ENCODE peak calls at places on chromosomes 6 and 20, in seven cellular contexts. C is PC-9, Y is cardiac muscle cell, L is fibroblast of lung, A is stomach, J is PC-3, E is OCI-LY7. H is an unnamed sample.

GRCh38 chr6:41604006-41604405 is 34.3 kb upstream of the MDFI start:
- DNase-seq in E (no peak), C (no peak), Y (no peak), J (no peak), L (no peak), A (no peak), H (peak; percentile 37)

GRCh38 chr20:24987873-24988835 is 4.4 kb downstream of the APMAP start:
- DNase-seq in A (peak; percentile 13), Y (no peak), C (no peak), J (no peak), E (no peak), L (no peak), H (no peak)

GRCh38 chr6:89640804-89641203 is 2.3 kb upstream of the LYRM2 start:
- DNase-seq in J (no peak), C (no peak), E (no peak), A (no peak), L (no peak), Y (no peak), H (peak; percentile 76)

GRCh38 chr6:155340464-155341129 is 26.3 kb upstream of the TFB1M start:
- DNase-seq in C (no peak), A (no peak), L (peak; percentile 43), J (peak; percentile 54), Y (no peak), E (no peak), H (no peak)

GRCh38 chr20:21019468-21019830 is 86.7 kb downstream of the LINC00237 start:
- DNase-seq in Y (no peak), C (no peak), J (no peak), E (no peak), A (no peak), L (no peak), H (no peak)

GRCh38 chr6:163825033-163825432 is 410.5 kb downstream of the QKI start:
- DNase-seq in E (no peak), Y (no peak), J (peak; percentile 44), L (peak; percentile 67), C (no peak), A (no peak), H (no peak)

GRCh38 chr20:44738779-44739477 is 6.7 kb upstream of the KCNK15 start:
- DNase-seq in A (peak; percentile 79), E (peak; percentile 91), C (peak; percentile 79), J (peak; percentile 80), L (peak; percentile 67), Y (peak; percentile 79), H (peak; percentile 95)

GRCh38 chr6:88695936-88696335 is 267.5 kb downstream of the RNGTT start:
- DNase-seq in E (no peak), L (no peak), J (no peak), Y (no peak), A (no peak), C (no peak), H (no peak)

GRCh38 chr6:25968769-25969168 is 6.2 kb downstream of the TRIM38 start:
- DNase-seq in A (no peak), C (no peak), L (peak; percentile 42), J (no peak), Y (no peak), E (no peak), H (no peak)

GRCh38 chr6:162416307-162416706 is 311.3 kb downstream of the PRKN start:
- DNase-seq in J (no peak), A (no peak), L (no peak), E (no peak), Y (no peak), C (no peak), H (no peak)

GRCh38 chr6:162416845-162417537 is 310.6 kb downstream of the PRKN start:
- DNase-seq in E (no peak), A (no peak), L (no peak), C (no peak), Y (no peak), J (no peak), H (no peak)

DNA sequence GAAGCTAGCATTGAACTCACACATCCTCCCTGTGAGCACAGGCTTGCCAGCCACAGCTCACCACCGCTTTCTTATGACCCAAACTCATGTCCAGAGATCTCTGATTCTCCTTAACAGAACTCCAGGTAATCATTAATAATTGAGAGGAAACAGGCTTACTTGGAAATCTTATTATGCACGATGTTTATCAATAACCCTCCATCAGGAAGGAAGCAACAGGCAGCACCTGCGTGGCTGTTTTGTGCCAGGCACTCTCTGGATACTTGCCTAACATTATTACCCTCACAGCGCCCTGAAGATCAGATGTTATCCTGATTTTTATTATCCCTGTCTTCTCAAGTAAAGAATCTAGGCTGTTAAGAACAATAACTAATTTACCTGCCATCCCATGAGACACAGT is 306.6 kb downstream of the PRKN start:
- DNase-seq in C (no peak), L (no peak), Y (no peak), E (no peak), J (no peak), A (no peak), H (no peak)
- H3K27ac ChIP-seq in C (no peak overlapping the region), L (no peak overlapping the region), Y (no peak overlapping the region), E (no peak overlapping the region), J (no peak overlapping the region), A (no peak overlapping the region), H (no peak overlapping the region)

DNA sequence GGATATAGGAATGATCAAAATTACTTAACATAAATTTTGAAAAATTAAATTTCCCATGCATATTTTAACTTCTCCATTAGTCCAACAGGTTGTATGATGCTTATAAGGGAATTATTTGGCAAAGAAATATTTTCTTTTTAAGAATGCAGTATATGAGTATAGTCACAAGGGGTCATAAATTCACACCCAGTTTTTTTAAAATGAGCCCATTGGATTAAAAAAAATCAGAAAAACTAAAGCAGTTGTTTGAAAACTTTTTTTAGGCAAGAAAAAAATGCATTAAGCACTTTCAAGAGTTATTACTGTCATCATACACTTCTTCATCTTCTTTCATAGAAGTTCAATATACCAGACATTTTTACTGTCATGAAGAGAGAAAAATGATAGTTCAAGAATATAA is 404.2 kb upstream of the FLRT3 start:
- DNase-seq in C (no peak), L (no peak), J (peak; percentile 19), E (no peak), Y (no peak), A (no peak), H (no peak)
- TF ChIP-seq CTCF in C (no peak), L (no peak), J (peak; percentile 52), E (no peak), Y (no peak), A (no peak), H (no peak)

GRCh38 chr6:112752791-112753190 is 405.7 kb downstream of the RFPL4B start:
- DNase-seq in E (no peak), C (no peak), Y (no peak), L (peak; percentile 65), J (no peak), A (no peak), H (no peak)
- H3K27ac ChIP-seq in E (no peak overlapping the region), C (no peak overlapping the region), Y (no peak overlapping the region), L (no peak overlapping the region), J (no peak overlapping the region), A (no peak overlapping the region), H (no peak overlapping the region)

GRCh38 chr20:60221593-60221992 is 263.4 kb downstream of the CDH26 start:
- DNase-seq in Y (no peak), J (no peak), L (no peak), A (no peak), E (no peak), C (no peak), H (no peak)

GRCh38 chr20:60222497-60222896 is 264.3 kb downstream of the CDH26 start:
- DNase-seq in A (no peak), L (no peak), Y (no peak), E (no peak), J (no peak), C (no peak), H (no peak)

GRCh38 chr20:60228255-60228654 is 270.0 kb downstream of the CDH26 start:
- DNase-seq in L (no peak), J (no peak), E (no peak), Y (no peak), A (no peak), C (no peak), H (no peak)

GRCh38 chr20:60223174-60223573 is 265.0 kb downstream of the CDH26 start:
- DNase-seq in L (no peak), C (no peak), A (no peak), J (no peak), E (no peak), Y (no peak), H (no peak)

GRCh38 chr20:60224914-60225313 is 266.7 kb downstream of the CDH26 start:
- DNase-seq in E (peak; percentile 41), J (peak; percentile 33), L (peak; percentile 11), Y (peak; percentile 21), A (no peak), C (no peak), H (no peak)
- TF ChIP-seq CTCF in E (peak; percentile 80), J (peak; percentile 51), L (peak; percentile 48), Y (no peak), A (no peak), C (peak; percentile 54), H (peak; percentile 46)